ENCODE peak calls at places on chromosomes 5 and 9, in six cellular contexts. U is mesenchymal stem cell, E is neuronal stem cell, F is H1, D is IMR-90, H is trophoblast cell. N is an unnamed sample.
A peak's percentile ranks its signal among the peaks of the same experiment; 100 is the strongest.

GRCh38 chr9:5630038-5630507 is 1.2 kb downstream of the RIC1 start:
- DNase-seq in U (peak; percentile 73), E (peak; percentile 12), F (no peak), D (no peak), H (peak; percentile 46), N (no peak)

GRCh38 chr5:58849995-58850667 is 267.3 kb downstream of the RAB3C start:
- DNase-seq in U (peak; percentile 43), E (peak; percentile 64), F (no peak), D (peak; percentile 26), H (peak; percentile 91), N (no peak)

GRCh38 chr5:141940695-141941271 is 17.1 kb downstream of the DELE1 start:
- DNase-seq in U (peak; percentile 22), E (no peak), F (no peak), D (peak; percentile 16), H (no peak), N (no peak)

GRCh38 chr5:154857534-154858250 is 735 bp upstream of the CNOT8 start:
- DNase-seq in U (peak; percentile 98), E (peak; percentile 97), F (peak; percentile 93), D (peak; percentile 96), H (peak; percentile 94), N (peak; percentile 98)

GRCh38 chr5:82334856-82335255 is 56.7 kb upstream of the RPS23 start:
- DNase-seq in U (peak; percentile 92), E (no peak), F (no peak), D (peak; percentile 95), H (peak; percentile 52), N (no peak)

GRCh38 chr9:120583958-120584369 is 4.0 kb upstream of the CDK5RAP2 start:
- DNase-seq in U (peak; percentile 54), E (no peak), F (no peak), D (peak; percentile 93), H (peak; percentile 34), N (peak; percentile 37)

GRCh38 chr9:111783857-111784256 is 10.9 kb downstream of the SHOC1 start:
- DNase-seq in U (no peak), E (no peak), F (no peak), D (no peak), H (no peak), N (no peak)

GRCh38 chr5:153880094-153880493 is 158.6 kb downstream of the FAM114A2 start:
- DNase-seq in U (no peak), E (no peak), F (no peak), D (no peak), H (no peak), N (no peak)

GRCh38 chr5:158753354-158753753 is 346.4 kb downstream of the EBF1 start:
- DNase-seq in U (no peak), E (no peak), F (no peak), D (no peak), H (no peak), N (no peak)

GRCh38 chr9:19298601-19299000 is 68.1 kb downstream of the DENND4C start:
- DNase-seq in U (peak; percentile 1), E (no peak), F (no peak), D (no peak), H (no peak), N (no peak)

GRCh38 chr9:77883133-77883532 is 148.5 kb downstream of the GNAQ start:
- DNase-seq in U (no peak), E (no peak), F (no peak), D (no peak), H (no peak), N (no peak)

GRCh38 chr9:519579-519978 is 304.9 kb downstream of the DOCK8 start:
- DNase-seq in U (no peak), E (no peak), F (no peak), D (no peak), H (no peak), N (no peak)

GRCh38 chr9:90795879-90796317 is 5.7 kb upstream of the SYK start:
- DNase-seq in U (no peak), E (no peak), F (no peak), D (no peak), H (peak; percentile 23), N (no peak)

GRCh38 chr5:68740204-68740910 is 353.5 kb upstream of the SLC30A5 start:
- DNase-seq in U (no peak), E (no peak), F (no peak), D (no peak), H (no peak), N (no peak)

GRCh38 chr5:33400675-33401074 is 40.1 kb upstream of the TARS1 start:
- DNase-seq in U (no peak), E (no peak), F (no peak), D (no peak), H (no peak), N (no peak)

DNA sequence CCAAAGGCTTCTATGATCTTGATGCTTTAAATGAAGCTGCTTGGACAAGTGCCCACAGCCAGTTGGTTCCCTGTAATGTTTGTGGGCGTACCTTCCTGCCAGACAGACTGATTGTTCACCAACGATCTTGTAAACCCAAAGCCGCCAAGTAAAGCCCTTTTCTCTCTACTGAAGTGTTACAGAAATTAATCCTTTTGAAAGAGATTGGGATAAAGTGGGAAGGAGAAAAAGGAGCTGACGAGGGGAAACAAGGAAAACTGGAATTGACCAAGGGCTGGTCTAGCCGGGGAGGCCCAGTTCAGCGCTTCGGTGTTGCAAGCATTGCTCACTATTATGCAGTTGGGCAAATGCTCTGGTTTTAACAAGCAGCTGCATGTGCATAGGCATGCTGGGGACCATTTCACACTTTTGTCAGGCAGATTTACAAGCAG is 53.2 kb downstream of the ZNF474 start:
- DNase-seq in U (peak; percentile 62), E (no peak), F (no peak), D (peak; percentile 89), H (peak; percentile 35), N (peak; percentile 42)
- H3K18ac ChIP-seq in U (no peak overlapping the region), E (no peak overlapping the region), F (no peak overlapping the region), D (peak overlapping the region; percentile 27), H (no peak overlapping the region), N (no peak overlapping the region)

GRCh38 chr9:117492476-117492875 is 77.6 kb upstream of the ASTN2 start:
- DNase-seq in U (no peak), E (no peak), F (no peak), D (no peak), H (no peak), N (no peak)

GRCh38 chr9:117494401-117495130 is 79.7 kb upstream of the ASTN2 start:
- DNase-seq in U (no peak), E (no peak), F (no peak), D (no peak), H (no peak), N (no peak)

GRCh38 chr9:117491491-117491890 is 76.6 kb upstream of the ASTN2 start:
- DNase-seq in U (no peak), E (no peak), F (no peak), D (no peak), H (no peak), N (no peak)

DNA sequence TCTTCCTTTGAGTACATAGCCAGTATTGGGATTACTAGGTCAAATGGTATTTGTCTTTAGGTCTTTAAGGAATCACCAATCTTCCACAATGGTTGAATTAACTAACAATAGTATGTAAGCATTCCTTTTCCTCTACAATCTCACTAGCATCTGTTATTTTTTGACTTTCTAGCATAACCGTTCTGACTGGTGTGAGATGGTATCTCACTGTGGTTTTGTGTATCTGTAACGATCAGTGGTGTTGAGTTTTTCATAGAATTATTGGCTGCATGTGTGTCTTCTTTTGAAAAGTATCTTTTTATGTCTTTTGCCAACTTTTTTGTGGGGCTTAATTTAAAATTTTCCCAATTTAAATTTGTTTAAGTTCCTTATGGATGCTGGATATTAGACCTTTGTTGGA is 81.5 kb upstream of the ASTN2 start:
- DNase-seq in U (no peak), E (no peak), F (no peak), D (no peak), H (no peak), N (no peak)
- H3K14ac ChIP-seq in U (no peak overlapping the region), E (no peak overlapping the region), F (no peak overlapping the region), D (no peak overlapping the region), H (no peak overlapping the region), N (no peak overlapping the region)

DNA sequence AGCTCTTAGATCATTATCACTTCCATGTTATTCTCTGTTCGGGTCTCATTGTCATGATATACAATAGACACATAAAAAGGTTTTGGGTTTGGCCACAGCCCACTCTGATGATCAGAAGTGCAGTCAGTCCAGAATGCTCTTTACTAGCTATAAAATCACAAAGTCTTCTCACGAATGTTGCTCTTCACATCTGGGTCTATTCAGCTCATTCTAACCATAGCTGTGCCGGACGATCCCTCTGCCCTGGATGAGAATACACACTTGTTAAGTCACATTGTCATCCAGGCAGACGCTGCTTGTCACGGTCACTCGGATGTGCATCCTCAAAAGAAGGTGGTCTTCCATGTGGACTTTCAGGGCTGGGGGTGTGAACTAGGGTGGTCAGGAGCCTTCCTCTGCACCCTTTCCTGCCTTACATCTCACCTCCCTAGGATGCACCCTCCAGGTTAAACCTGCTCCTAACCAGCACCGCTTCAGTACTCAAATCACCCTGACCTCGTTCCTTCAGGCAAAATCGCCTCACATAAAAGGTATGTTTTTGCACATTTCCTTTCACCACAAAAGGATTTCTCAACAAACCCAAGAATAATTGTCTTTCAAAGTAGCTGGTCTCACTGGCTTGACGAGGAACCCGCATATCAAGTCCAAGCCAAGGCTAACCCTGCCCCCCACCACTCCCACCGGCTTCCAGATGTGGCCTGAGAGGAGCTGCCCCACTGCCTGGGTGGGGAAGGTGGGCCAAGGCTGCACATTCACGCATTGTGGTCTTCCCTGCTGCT is 21.9 kb downstream of the ANKH start:
- DNase-seq in U (no peak), E (no peak), F (no peak), D (no peak), H (peak; percentile 98), N (no peak)
- H2AK5ac ChIP-seq in U (no peak overlapping the region), E (no peak overlapping the region), F (no peak overlapping the region), D (no peak overlapping the region), H (peak overlapping the region; percentile 35), N (no peak overlapping the region)

GRCh38 chr9:95461448-95462381 is 55.1 kb downstream of the PTCH1 start:
- DNase-seq in U (no peak), E (no peak), F (no peak), D (no peak), H (no peak), N (no peak)

GRCh38 chr9:95460627-95461164 is 56.1 kb downstream of the PTCH1 start:
- DNase-seq in U (no peak), E (no peak), F (no peak), D (no peak), H (no peak), N (no peak)

GRCh38 chr9:95465115-95465514 is 51.7 kb downstream of the PTCH1 start:
- DNase-seq in U (no peak), E (no peak), F (no peak), D (no peak), H (no peak), N (no peak)

GRCh38 chr9:95462419-95463121 is 54.2 kb downstream of the PTCH1 start:
- DNase-seq in U (peak; percentile 95), E (no peak), F (no peak), D (peak; percentile 94), H (no peak), N (peak; percentile 57)

DNA sequence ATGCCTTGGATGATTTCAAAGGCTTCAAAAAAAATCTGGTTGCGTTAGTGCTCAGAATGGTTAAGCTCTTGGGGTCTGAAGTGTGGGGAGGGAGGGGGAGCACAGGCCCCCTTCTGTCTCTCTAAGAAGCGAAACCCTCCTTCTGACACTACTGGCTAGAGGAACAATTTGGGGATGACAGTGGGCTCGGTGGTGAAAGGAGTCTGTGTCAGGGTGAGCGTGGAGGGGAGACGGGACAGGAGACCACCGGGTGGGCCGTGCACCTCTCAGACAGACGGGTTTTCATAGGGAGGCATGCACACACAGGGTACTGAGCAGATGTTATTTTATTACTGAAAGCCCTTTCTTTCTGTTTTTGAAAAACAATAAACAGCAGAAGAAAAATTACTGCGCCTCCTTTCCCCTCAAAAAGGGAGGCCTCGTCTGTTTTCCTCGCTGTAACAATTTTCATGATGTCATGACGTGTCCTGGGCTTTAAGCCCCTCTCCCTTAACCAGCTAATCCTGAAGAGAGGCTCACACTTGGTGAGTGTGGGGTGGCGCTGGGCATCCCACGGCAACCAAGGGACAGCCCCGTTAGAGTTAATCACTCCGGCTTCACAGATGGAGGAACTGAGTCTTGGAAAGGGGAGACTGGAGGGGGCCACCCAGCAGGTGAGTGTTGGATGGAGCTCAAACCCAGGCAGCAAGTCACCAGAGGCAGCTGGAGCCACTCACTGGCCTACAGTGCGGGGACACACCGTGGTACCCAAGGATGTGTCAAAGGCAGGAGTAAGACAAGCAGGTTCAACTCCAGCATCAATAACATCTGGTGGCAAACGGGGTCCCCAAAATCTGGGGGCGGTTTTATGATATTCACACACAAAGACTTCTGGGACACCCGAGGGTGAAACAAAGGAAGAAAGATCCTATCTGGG is 53.4 kb downstream of the PTCH1 start:
- DNase-seq in U (no peak), E (no peak), F (no peak), D (no peak), H (no peak), N (no peak)
- H3K18ac ChIP-seq in U (peak overlapping the region; percentile 77), E (peak overlapping the region; percentile 60), F (no peak overlapping the region), D (peak overlapping the region; percentile 83), H (peak overlapping the region; percentile 81), N (no peak overlapping the region)

N was measured in H9.